ENCODE peak calls at places on chromosomes 13 and 19, in six cellular contexts. N is PC-9, R is heart right ventricle, S is BJ, X is HL-60, T is HFF-Myc. C is an unnamed sample.

GRCh38 chr13:39566216-39566869 is 36.6 kb downstream of the LHFPL6 start:
- DNase-seq in N (no peak), R (no peak), S (no peak), X (no peak), T (no peak), C (no peak)

GRCh38 chr19:6238643-6239281 is 41.0 kb downstream of the MLLT1 start:
- DNase-seq in N (no peak), R (peak), S (no peak), X (no peak), T (no peak), C (no peak)

GRCh38 chr19:17103177-17103576 is 27.6 kb downstream of the MYO9B start:
- DNase-seq in N (peak), R (no peak), S (no peak), X (no peak), T (no peak), C (no peak)

GRCh38 chr13:94968757-94969086 is 256.4 kb upstream of the SOX21 start:
- DNase-seq in N (no peak), R (no peak), S (no peak), X (no peak), T (no peak), C (no peak)

GRCh38 chr19:52336117-52336811 is at the start of gene ZNF610:
- DNase-seq in N (peak), R (peak), S (peak), X (peak), T (peak), C (peak)

GRCh38 chr13:41075034-41075433 is 13.7 kb downstream of the WBP4 start:
- DNase-seq in N (no peak), R (no peak), S (no peak), X (peak), T (no peak), C (no peak)

GRCh38 chr13:105333416-105333815 is 1202.0 kb downstream of the EFNB2 start:
- DNase-seq in N (no peak), R (no peak), S (no peak), X (no peak), T (no peak), C (peak)

GRCh38 chr19:46015961-46016425 is 6.9 kb downstream of the PGLYRP1 start:
- DNase-seq in N (no peak), R (no peak), S (no peak), X (no peak), T (no peak), C (no peak)

GRCh38 chr13:113753171-113753570 is 5.9 kb upstream of the TMEM255B start:
- DNase-seq in N (no peak), R (no peak), S (no peak), X (no peak), T (no peak), C (no peak)

GRCh38 chr13:38008636-38009035 is 139.1 kb upstream of the TRPC4 start:
- DNase-seq in N (no peak), R (no peak), S (no peak), X (no peak), T (no peak), C (no peak)

GRCh38 chr13:50945669-50946068 is 36.1 kb downstream of the RNASEH2B start:
- DNase-seq in N (no peak), R (no peak), S (no peak), X (no peak), T (no peak), C (no peak)

GRCh38 chr13:37934339-37935191 is 65.0 kb upstream of the TRPC4 start:
- DNase-seq in N (no peak), R (no peak), S (no peak), X (no peak), T (no peak), C (no peak)

GRCh38 chr13:21330126-21330861 is 128.8 kb downstream of the ZDHHC20 start:
- DNase-seq in N (no peak), R (no peak), S (no peak), X (no peak), T (no peak), C (no peak)

GRCh38 chr13:84393981-84394625 is 511.8 kb upstream of the SLITRK1 start:
- DNase-seq in N (no peak), R (no peak), S (no peak), X (no peak), T (no peak), C (no peak)

GRCh38 chr13:80586356-80586755 is 245.4 kb upstream of the SPRY2 start:
- DNase-seq in N (no peak), R (no peak), S (no peak), X (no peak), T (no peak), C (no peak)

GRCh38 chr13:112894673-112895481 is 74.1 kb upstream of the MCF2L start:
- DNase-seq in N (no peak), R (no peak), S (no peak), X (no peak), T (no peak), C (no peak)

GRCh38 chr13:113672002-113672651 is 5.1 kb downstream of the GRK1 start:
- DNase-seq in N (no peak), R (no peak), S (no peak), X (no peak), T (no peak), C (no peak)

GRCh38 chr19:54462072-54462712 is 1.4 kb downstream of the LENG9 start:
- DNase-seq in N (peak), R (no peak), S (no peak), X (peak), T (no peak), C (no peak)

GRCh38 chr13:60312851-60313505 is 84.0 kb upstream of the TDRD3 start:
- DNase-seq in N (no peak), R (no peak), S (no peak), X (no peak), T (no peak), C (no peak)

GRCh38 chr13:59673301-59673700 is 490.4 kb downstream of the DIAPH3 start:
- DNase-seq in N (no peak), R (no peak), S (no peak), X (no peak), T (no peak), C (no peak)

GRCh38 chr19:12112701-12113100 is 27.4 kb downstream of the ZNF20 start:
- DNase-seq in N (no peak), R (no peak), S (no peak), X (no peak), T (no peak), C (no peak)

GRCh38 chr19:32914879-32915278 is 45.3 kb upstream of the SLC7A9 start:
- DNase-seq in N (no peak), R (no peak), S (no peak), X (no peak), T (no peak), C (no peak)

GRCh38 chr19:19663292-19664120 is at the start of gene ATP13A1:
- DNase-seq in N (peak), R (peak), S (peak), X (peak), T (peak), C (peak)
- TF ChIP-seq CTCF in N (no peak), R (no peak), S (peak), X (no peak), T (no peak), C (no peak)

GRCh38 chr13:44573790-44574465 is 2.2 kb downstream of the TSC22D1 start:
- DNase-seq in N (peak), R (no peak), S (no peak), X (peak), T (peak), C (peak)

GRCh38 chr13:44575035-44575434 is 1.1 kb downstream of the TSC22D1 start:
- DNase-seq in N (no peak), R (no peak), S (no peak), X (no peak), T (no peak), C (no peak)

GRCh38 chr13:44573071-44573470 is 3.1 kb downstream of the TSC22D1 start:
- DNase-seq in N (no peak), R (no peak), S (no peak), X (no peak), T (no peak), C (no peak)

GRCh38 chr13:44575741-44576395 is at the start of gene TSC22D1:
- DNase-seq in N (no peak), R (peak), S (no peak), X (peak), T (no peak), C (peak)

DNA sequence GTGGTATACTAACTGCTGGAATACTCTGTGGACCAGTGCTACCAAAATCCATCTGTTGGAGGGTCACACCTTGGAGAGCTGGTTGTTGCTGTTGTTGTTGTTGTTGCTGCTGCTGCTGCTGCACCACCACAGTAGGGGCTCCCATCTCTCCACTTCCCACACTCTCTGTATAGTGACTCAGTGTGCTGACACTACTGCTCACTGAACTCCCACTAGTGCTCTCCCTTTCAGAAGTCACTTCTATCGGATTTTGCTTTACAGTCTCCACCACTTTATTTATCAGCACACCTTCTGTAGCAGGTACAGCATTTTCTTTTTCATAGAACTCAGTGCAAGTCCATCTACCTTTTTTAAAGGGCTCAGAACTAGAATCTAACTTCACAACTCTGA is 1.7 kb downstream of the TSC22D1 start:
- DNase-seq in N (no peak), R (no peak), S (no peak), X (no peak), T (no peak), C (no peak)
- H3K4me3 ChIP-seq in N (peak), R (no peak), S (peak), X (no peak), T (peak), C (peak)

GRCh38 chr19:38143847-38144246 is 80.2 kb downstream of the DPF1 start:
- DNase-seq in N (no peak), R (no peak), S (no peak), X (no peak), T (no peak), C (no peak)
- TF ChIP-seq CTCF in N (no peak), R (no peak), S (peak), X (no peak), T (peak), C (peak)

DNA sequence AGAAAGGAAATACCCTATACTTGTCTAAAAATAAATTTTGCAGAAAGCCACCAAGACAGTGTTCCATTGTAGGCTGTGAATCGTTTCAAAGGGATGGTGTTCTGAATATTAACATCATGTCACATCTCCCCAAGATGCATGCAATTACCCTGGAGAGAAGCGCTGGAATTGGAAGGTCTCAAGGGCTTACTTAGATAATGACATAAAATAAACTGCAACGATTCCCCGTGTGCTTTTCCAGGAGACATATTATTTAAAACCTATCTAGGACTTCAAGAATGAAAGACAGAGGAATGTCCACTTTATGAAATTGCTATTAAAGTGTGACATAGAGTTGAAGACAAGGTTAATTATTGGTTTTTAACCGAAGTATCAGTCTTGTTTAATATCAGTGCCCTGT is 91.8 kb downstream of the EFNB2 start:
- DNase-seq in N (no peak), R (no peak), S (no peak), X (no peak), T (no peak), C (no peak)
- H3K4me3 ChIP-seq in N (no peak), R (no peak), S (no peak), X (no peak), T (no peak), C (no peak)

DNA sequence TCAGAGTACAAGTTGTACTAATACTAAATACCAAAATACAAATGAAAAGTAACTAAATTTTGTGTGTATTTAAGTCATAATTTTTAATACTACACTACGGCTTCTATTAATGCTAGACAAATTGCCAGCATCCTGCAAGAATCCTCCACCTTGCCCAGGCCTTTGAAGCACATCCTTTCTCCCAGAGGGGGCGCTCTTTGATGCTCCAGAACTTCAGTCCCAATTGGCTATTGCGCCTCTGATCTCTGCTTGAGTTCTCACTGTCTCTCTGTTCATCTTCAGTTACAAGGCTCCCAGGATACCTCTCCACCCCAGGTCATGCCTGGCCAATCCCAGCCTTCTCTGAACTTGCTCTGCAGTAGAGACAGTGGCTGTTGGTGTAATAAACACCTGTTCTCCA is 141.0 kb downstream of the DCLK1 start:
- DNase-seq in N (no peak), R (no peak), S (no peak), X (no peak), T (no peak), C (no peak)
- TF ChIP-seq CTCF in N (no peak), R (no peak), S (no peak), X (no peak), T (peak), C (no peak)

GRCh38 chr13:31739226-31739625 is at the start of gene RXFP2:
- DNase-seq in N (no peak), R (no peak), S (no peak), X (no peak), T (no peak), C (no peak)

GRCh38 chr13:31747271-31747670 is 7.9 kb downstream of the RXFP2 start:
- DNase-seq in N (no peak), R (no peak), S (no peak), X (no peak), T (no peak), C (no peak)

GRCh38 chr13:31747966-31748365 is 8.6 kb downstream of the RXFP2 start:
- DNase-seq in N (no peak), R (no peak), S (no peak), X (no peak), T (no peak), C (no peak)

GRCh38 chr13:31742102-31742695 is 2.9 kb downstream of the RXFP2 start:
- DNase-seq in N (no peak), R (peak), S (no peak), X (peak), T (peak), C (peak)
- H3K4me3 ChIP-seq in N (no peak), R (no peak), S (no peak), X (no peak), T (no peak), C (no peak)

GRCh38 chr19:845707-846481 is 5.1 kb downstream of the PRTN3 start:
- DNase-seq in N (no peak), R (no peak), S (no peak), X (no peak), T (no peak), C (no peak)
- TF ChIP-seq CTCF in N (no peak), R (no peak), S (no peak), X (no peak), T (no peak), C (no peak)

GRCh38 chr19:579842-580155 is 7.4 kb downstream of the BSG start:
- DNase-seq in N (no peak), R (no peak), S (no peak), X (no peak), T (no peak), C (no peak)
- H3K4me3 ChIP-seq in N (no peak), R (no peak), S (no peak), X (no peak), T (no peak), C (no peak)